ENCODE peak calls at places on chromosomes 2 and 18, in seven cellular contexts. R is Kasumi-1; P is activated naive CD4-positive, alpha-beta T cell; T is epithelial cell of esophagus; B is pulmonary artery endothelial cell; V is memory B cell; O is DMS 273 treated with DMSO at 0.1 percent for 48 hours. S is an unnamed sample.

GRCh38 chr18:36583155-36583745 is 245.6 kb downstream of the TPGS2 start:
- DNase-seq in B (no peak), P (no peak), O (no peak), R (no peak), T (peak; percentile 36), V (no peak), S (no peak)

GRCh38 chr2:179273461-179273962 is 8.9 kb upstream of the SESTD1 start:
- DNase-seq in O (no peak), P (no peak), T (no peak), B (no peak), R (no peak), V (no peak), S (no peak)

GRCh38 chr2:203741566-203741965 is 35.1 kb downstream of the CD28 start:
- DNase-seq in O (no peak), T (no peak), P (no peak), V (no peak), R (no peak), B (no peak), S (no peak)

GRCh38 chr2:139495851-139496250 is 715.7 kb upstream of the NXPH2 start:
- DNase-seq in O (no peak), V (no peak), T (no peak), R (no peak), B (no peak), P (no peak), S (no peak)

GRCh38 chr2:172207916-172208315 is 105.2 kb upstream of the DLX2 start:
- DNase-seq in P (no peak), T (no peak), V (no peak), R (no peak), B (no peak), O (no peak), S (no peak)

GRCh38 chr2:28430377-28430765 is 37.7 kb downstream of the FOSL2 start:
- DNase-seq in P (no peak), O (no peak), R (no peak), T (no peak), B (no peak), V (no peak), S (no peak)

GRCh38 chr2:233267516-233268245 is 16.2 kb downstream of the ATG16L1 start:
- DNase-seq in R (no peak), O (no peak), V (peak; percentile 55), P (peak; percentile 64), T (no peak), B (no peak), S (no peak)

GRCh38 chr2:157257312-157258252 is at the start of gene GALNT5:
- DNase-seq in O (peak; percentile 93), T (peak; percentile 74), B (no peak), V (no peak), R (no peak), P (no peak), S (no peak)

GRCh38 chr2:127670055-127670956 is 5.0 kb downstream of the LIMS2 start:
- DNase-seq in P (no peak), R (no peak), O (no peak), T (no peak), V (no peak), B (no peak), S (no peak)

GRCh38 chr18:45449761-45450227 is 165.5 kb upstream of the SLC14A2 start:
- DNase-seq in O (no peak), B (no peak), P (no peak), V (no peak), T (no peak), R (no peak), S (no peak)

GRCh38 chr2:69518836-69519235 is 81.6 kb upstream of the NFU1 start:
- DNase-seq in T (peak; percentile 99), B (no peak), R (no peak), O (no peak), P (no peak), V (no peak), S (no peak)

GRCh38 chr2:171985076-171985475 is 14.7 kb upstream of the METAP1D start:
- DNase-seq in V (no peak), R (no peak), T (no peak), B (no peak), P (no peak), O (no peak), S (no peak)

GRCh38 chr18:12088731-12089375 is 4.8 kb upstream of the ANKRD62 start:
- DNase-seq in V (no peak), O (no peak), R (no peak), T (no peak), P (no peak), B (no peak), S (no peak)

GRCh38 chr2:12978058-12978835 is 261.5 kb downstream of the TRIB2 start:
- DNase-seq in T (no peak), R (peak; percentile 42), B (no peak), V (no peak), O (no peak), P (no peak), S (no peak)

GRCh38 chr2:45649855-45650806 is 1.3 kb upstream of the PRKCE start:
- DNase-seq in B (no peak), V (peak; percentile 46), P (peak; percentile 38), T (peak; percentile 66), R (peak; percentile 41), O (peak; percentile 43), S (peak; percentile 34)

GRCh38 chr18:29157057-29157780 is 980.3 kb upstream of the CDH2 start:
- DNase-seq in R (no peak), V (no peak), T (peak; percentile 67), O (no peak), B (no peak), P (no peak), S (no peak)

GRCh38 chr18:2301316-2301715 is 270.0 kb downstream of the METTL4 start:
- DNase-seq in P (no peak), T (no peak), R (no peak), V (no peak), B (no peak), O (no peak), S (no peak)

GRCh38 chr18:11669271-11669947 is 19.7 kb upstream of the GNAL start:
- DNase-seq in P (no peak), T (peak; percentile 91), B (no peak), R (no peak), V (no peak), O (peak; percentile 26), S (no peak)

GRCh38 chr2:138827426-138828054 is 47.4 kb upstream of the NXPH2 start:
- DNase-seq in V (peak; percentile 42), B (peak; percentile 19), R (peak; percentile 98), T (peak; percentile 76), P (no peak), O (peak; percentile 53), S (no peak)

GRCh38 chr18:13261658-13262357 is 43.2 kb downstream of the LDLRAD4 start:
- DNase-seq in V (no peak), P (no peak), O (no peak), B (no peak), R (no peak), T (no peak), S (no peak)

GRCh38 chr18:50138181-50139064 is 56.5 kb downstream of the MYO5B start:
- DNase-seq in R (no peak), P (no peak), T (no peak), B (no peak), O (no peak), V (no peak), S (no peak)

GRCh38 chr2:120452945-120453634 is 107.2 kb downstream of the INHBB start:
- DNase-seq in T (no peak), O (no peak), B (no peak), V (no peak), R (no peak), P (no peak), S (no peak)

GRCh38 chr18:70627100-70627802 is 338.4 kb downstream of the SOCS6 start:
- DNase-seq in O (no peak), V (no peak), T (no peak), B (no peak), P (no peak), R (no peak), S (no peak)

GRCh38 chr2:200786826-200787225 is 24.9 kb upstream of the BZW1 start:
- DNase-seq in P (no peak), B (peak; percentile 89), T (peak; percentile 92), V (no peak), R (no peak), O (no peak), S (no peak)

GRCh38 chr2:212226114-212226513 is 312.5 kb downstream of the ERBB4 start:
- DNase-seq in O (no peak), V (no peak), R (no peak), P (no peak), B (no peak), T (no peak), S (no peak)

S was measured in GM12892.